ENCODE peak calls at places on chromosomes 3 and 15, in five cellular contexts. U is HT-29; M is EL; G is NCI-H774; P is activated naive CD4-positive, alpha-beta T cell treated with anti-CD3 and anti-CD28 coated beads, Interleukin-2, amount 10 ng/mL, durations not matched to agents 7 days and 5 days. Q is an unnamed sample.

GRCh38 chr3:77620009-77620408 is 580.1 kb downstream of the ROBO2 start:
- DNase-seq in U (no peak), M (peak), G (no peak), P (no peak), Q (no peak)

GRCh38 chr15:39543651-39544050 is 37.2 kb upstream of the THBS1 start:
- DNase-seq in U (no peak), M (no peak), G (no peak), P (no peak), Q (no peak)

GRCh38 chr3:149375824-149376196 is 1.6 kb downstream of the TM4SF1 start:
- DNase-seq in U (no peak), M (no peak), G (no peak), P (no peak), Q (no peak)

GRCh38 chr15:68335655-68336054 is 58.1 kb downstream of the FEM1B start:
- DNase-seq in U (no peak), M (no peak), G (no peak), P (no peak), Q (no peak)

GRCh38 chr15:37789881-37790280 is 144.6 kb upstream of the TMCO5A start:
- DNase-seq in U (no peak), M (peak), G (no peak), P (no peak), Q (no peak)

GRCh38 chr3:191499307-191500125 is 38.6 kb downstream of the PYDC2 start:
- DNase-seq in U (no peak), M (peak), G (peak), P (no peak), Q (no peak)

GRCh38 chr3:31433679-31433992 is 99.1 kb upstream of the STT3B start:
- DNase-seq in U (no peak), M (no peak), G (no peak), P (no peak), Q (no peak)

GRCh38 chr3:45215466-45215865 is 10.6 kb downstream of the TMEM158 start:
- DNase-seq in U (no peak), M (no peak), G (no peak), P (no peak), Q (no peak)

GRCh38 chr15:79432345-79433311 is 492 bp downstream of the MINAR1 start:
- DNase-seq in U (no peak), M (no peak), G (no peak), P (no peak), Q (no peak)

GRCh38 chr15:60591491-60592385 is 112.8 kb upstream of the ICE2 start:
- DNase-seq in U (no peak), M (peak), G (no peak), P (peak), Q (no peak)

GRCh38 chr3:133930341-133930933 is 34.8 kb upstream of the RAB6B start:
- DNase-seq in U (peak), M (peak), G (peak), P (no peak), Q (peak)

GRCh38 chr3:167437428-167438139 is 36.3 kb downstream of the SERPINI2 start:
- DNase-seq in U (no peak), M (no peak), G (no peak), P (no peak), Q (no peak)

GRCh38 chr3:24096695-24097290 is 151.7 kb downstream of the NR1D2 start:
- DNase-seq in U (no peak), M (no peak), G (no peak), P (no peak), Q (no peak)

GRCh38 chr3:162586591-162586990 is 1090.0 kb downstream of the OTOL1 start:
- DNase-seq in U (peak), M (peak), G (no peak), P (no peak), Q (no peak)

GRCh38 chr3:85255954-85256353 is 297.2 kb downstream of the CADM2 start:
- DNase-seq in U (no peak), M (no peak), G (no peak), P (no peak), Q (no peak)

GRCh38 chr3:16402451-16402850 is 111.0 kb downstream of the RFTN1 start:
- DNase-seq in U (no peak), M (peak), G (no peak), P (no peak), Q (no peak)

GRCh38 chr3:126612464-126613205 is 42.3 kb downstream of the TXNRD3 start:
- DNase-seq in U (no peak), M (no peak), G (no peak), P (no peak), Q (no peak)

GRCh38 chr3:188950832-188951489 is 220.8 kb upstream of the TPRG1 start:
- DNase-seq in U (peak), M (peak), G (no peak), P (no peak), Q (no peak)

GRCh38 chr3:24853685-24854341 is 359.2 kb upstream of the THRB start:
- DNase-seq in U (no peak), M (no peak), G (no peak), P (no peak), Q (peak)

GRCh38 chr15:78437107-78437761 is 782 bp upstream of the IREB2 start:
- DNase-seq in U (no peak), M (no peak), G (no peak), P (no peak), Q (no peak)

GRCh38 chr3:13329746-13330145 is 90.4 kb downstream of the NUP210 start:
- DNase-seq in U (no peak), M (no peak), G (no peak), P (no peak), Q (no peak)

GRCh38 chr15:100671858-100672543 is 69.6 kb downstream of the ASB7 start:
- DNase-seq in U (peak), M (peak), G (peak), P (no peak), Q (peak)

Q was measured in NCI-H526.